ENCODE peak calls at places on chromosomes 5 and 9, in five cellular contexts. One of them, this sample, is unnamed. For H3K4me1, the result is how much of the 10 kb centered on the place peaks cover.

GRCh38 chr9:115262477-115262876 is 144.5 kb upstream of the TNC start:
- DNase-seq in CD4-positive, alpha-beta memory T cell: no peak
- DNase-seq in endodermal cell: no peak
- DNase-seq in tibial artery: no peak
- DNase-seq in uterus: peak
- DNase-seq in this sample: no peak

GRCh38 chr9:33329117-33329563 is 38.8 kb downstream of the NFX1 start:
- DNase-seq in uterus: peak
- DNase-seq in CD4-positive, alpha-beta memory T cell: no peak
- DNase-seq in endodermal cell: no peak
- DNase-seq in tibial artery: peak
- DNase-seq in this sample: no peak

GRCh38 chr5:160471761-160472160 is 50.1 kb downstream of the PTTG1 start:
- DNase-seq in CD4-positive, alpha-beta memory T cell: no peak
- DNase-seq in uterus: no peak
- DNase-seq in endodermal cell: no peak
- DNase-seq in tibial artery: no peak
- DNase-seq in this sample: no peak

GRCh38 chr5:155726267-155726666 is 600.7 kb upstream of the SGCD start:
- DNase-seq in endodermal cell: peak
- DNase-seq in tibial artery: no peak
- DNase-seq in uterus: no peak
- DNase-seq in CD4-positive, alpha-beta memory T cell: no peak
- DNase-seq in this sample: peak

GRCh38 chr5:179374506-179375235 is 29.4 kb upstream of the ADAMTS2 start:
- DNase-seq in uterus: no peak
- DNase-seq in tibial artery: no peak
- DNase-seq in endodermal cell: no peak
- DNase-seq in CD4-positive, alpha-beta memory T cell: no peak
- DNase-seq in this sample: no peak

GRCh38 chr5:103582364-103582763 is 19.8 kb upstream of the NUDT12 start:
- DNase-seq in tibial artery: no peak
- DNase-seq in uterus: no peak
- DNase-seq in endodermal cell: peak
- DNase-seq in CD4-positive, alpha-beta memory T cell: no peak
- DNase-seq in this sample: peak

GRCh38 chr5:15249152-15249551 is 250.8 kb upstream of the FBXL7 start:
- DNase-seq in CD4-positive, alpha-beta memory T cell: no peak
- DNase-seq in endodermal cell: no peak
- DNase-seq in uterus: no peak
- DNase-seq in tibial artery: no peak
- DNase-seq in this sample: no peak

GRCh38 chr5:124806026-124806856 is 59.8 kb upstream of the ZNF608 start:
- DNase-seq in CD4-positive, alpha-beta memory T cell: peak
- DNase-seq in tibial artery: no peak
- DNase-seq in uterus: peak
- DNase-seq in endodermal cell: peak
- DNase-seq in this sample: peak

GRCh38 chr9:126055386-126055785 is 271.2 kb upstream of the MVB12B start:
- DNase-seq in endodermal cell: no peak
- DNase-seq in CD4-positive, alpha-beta memory T cell: no peak
- DNase-seq in tibial artery: no peak
- DNase-seq in uterus: no peak
- DNase-seq in this sample: no peak
- H3K4me1 ChIP-seq in endodermal cell: under half
- H3K4me1 ChIP-seq in CD4-positive, alpha-beta memory T cell: under half
- H3K4me1 ChIP-seq in tibial artery: under half
- H3K4me1 ChIP-seq in uterus: under half
- H3K4me1 ChIP-seq in this sample: under half

GRCh38 chr5:173667702-173668101 is 51.3 kb upstream of the BOD1 start:
- DNase-seq in tibial artery: no peak
- DNase-seq in endodermal cell: no peak
- DNase-seq in CD4-positive, alpha-beta memory T cell: no peak
- DNase-seq in uterus: no peak
- DNase-seq in this sample: no peak
- H3K4me1 ChIP-seq in tibial artery: under half
- H3K4me1 ChIP-seq in endodermal cell: under half
- H3K4me1 ChIP-seq in CD4-positive, alpha-beta memory T cell: under half
- H3K4me1 ChIP-seq in uterus: under half
- H3K4me1 ChIP-seq in this sample: under half

DNA sequence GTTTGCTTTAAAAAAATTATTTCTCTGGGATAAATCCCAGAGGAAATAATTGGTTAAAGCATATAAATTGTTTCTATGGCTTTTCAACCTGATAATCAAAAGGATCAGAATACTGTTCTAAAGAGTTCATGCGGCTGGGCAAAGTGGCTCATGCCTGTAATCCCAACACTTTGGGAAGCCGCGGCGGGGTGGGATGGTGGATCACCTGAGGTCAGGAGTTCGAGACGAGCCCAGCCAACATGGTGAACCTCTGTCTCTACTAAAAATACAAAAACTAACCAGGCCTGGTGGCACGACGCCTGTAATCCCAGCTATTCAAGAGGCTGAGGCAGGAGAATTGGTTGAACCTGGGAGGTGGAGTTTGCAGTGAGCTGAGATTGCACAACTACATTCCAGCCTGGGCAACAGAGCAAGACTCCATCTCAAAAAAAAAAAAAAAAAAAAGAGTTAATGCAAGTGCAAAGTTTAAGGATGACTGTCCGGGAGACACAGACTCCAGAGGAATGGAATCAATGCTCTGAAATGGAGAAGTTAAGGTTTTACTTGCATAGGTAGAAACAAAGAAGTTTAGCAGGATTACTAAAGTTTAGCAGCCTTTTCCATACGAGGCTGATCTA is 16.6 kb upstream of the GRHPR start:
- DNase-seq in endodermal cell: no peak
- DNase-seq in CD4-positive, alpha-beta memory T cell: no peak
- DNase-seq in tibial artery: no peak
- DNase-seq in uterus: no peak
- DNase-seq in this sample: no peak
- H3K4me1 ChIP-seq in endodermal cell: under half
- H3K4me1 ChIP-seq in CD4-positive, alpha-beta memory T cell: under half
- H3K4me1 ChIP-seq in tibial artery: under half
- H3K4me1 ChIP-seq in uterus: under half
- H3K4me1 ChIP-seq in this sample: under half

DNA sequence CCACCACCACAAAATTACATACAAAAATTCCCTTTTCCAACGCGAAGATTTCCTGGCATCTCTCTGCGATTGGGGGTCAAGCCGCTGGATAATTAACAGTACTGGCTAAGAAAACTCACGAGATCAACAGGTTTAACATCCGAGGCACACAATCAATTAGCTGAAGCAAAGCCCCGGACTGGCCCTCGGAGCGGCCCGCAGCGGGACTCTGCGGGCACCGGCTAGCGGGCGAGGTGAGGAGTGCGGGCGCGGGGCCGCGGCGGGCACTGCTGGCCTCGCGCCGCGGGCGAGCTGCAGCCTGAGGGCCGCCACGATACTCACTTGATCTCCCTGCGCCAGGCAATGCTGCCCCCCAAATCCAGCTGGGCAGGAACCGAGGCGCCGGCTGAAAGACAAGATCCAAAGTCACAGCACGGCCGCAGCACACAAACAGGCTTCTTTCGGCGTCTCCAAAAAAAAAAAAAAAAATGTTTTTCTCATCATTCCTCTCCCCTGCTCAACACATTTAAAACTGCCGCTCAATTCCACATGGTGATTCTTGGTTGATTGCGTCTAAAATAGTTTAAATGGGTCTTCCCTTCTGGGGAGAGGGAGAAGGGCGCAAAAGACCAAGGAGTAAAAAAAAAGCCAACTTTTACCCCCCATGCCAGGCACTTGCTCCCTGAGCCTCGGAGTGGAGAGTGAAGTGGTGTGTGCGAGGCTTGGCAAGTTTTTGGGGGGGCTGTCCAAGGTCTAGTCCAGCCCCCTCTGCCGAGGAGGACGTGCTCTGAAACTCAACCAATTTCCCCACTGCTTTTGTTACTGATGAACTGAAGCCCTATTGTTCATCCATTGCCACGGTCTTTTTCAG is 210.1 kb downstream of the MEF2C start:
- DNase-seq in CD4-positive, alpha-beta memory T cell: no peak
- DNase-seq in tibial artery: no peak
- DNase-seq in uterus: no peak
- DNase-seq in endodermal cell: peak
- DNase-seq in this sample: peak
- H3K4me1 ChIP-seq in CD4-positive, alpha-beta memory T cell: under half
- H3K4me1 ChIP-seq in tibial artery: under half
- H3K4me1 ChIP-seq in uterus: under half
- H3K4me1 ChIP-seq in endodermal cell: under half
- H3K4me1 ChIP-seq in this sample: under half

GRCh38 chr9:134383148-134383547 is 56.9 kb downstream of the RXRA start:
- DNase-seq in tibial artery: no peak
- DNase-seq in uterus: no peak
- DNase-seq in CD4-positive, alpha-beta memory T cell: no peak
- DNase-seq in endodermal cell: no peak
- DNase-seq in this sample: no peak

GRCh38 chr9:134384811-134385479 is 58.7 kb downstream of the RXRA start:
- DNase-seq in uterus: no peak
- DNase-seq in endodermal cell: no peak
- DNase-seq in tibial artery: no peak
- DNase-seq in CD4-positive, alpha-beta memory T cell: no peak
- DNase-seq in this sample: peak

GRCh38 chr9:134388289-134388808 is 62.1 kb downstream of the RXRA start:
- DNase-seq in uterus: no peak
- DNase-seq in endodermal cell: no peak
- DNase-seq in tibial artery: no peak
- DNase-seq in CD4-positive, alpha-beta memory T cell: no peak
- DNase-seq in this sample: no peak

GRCh38 chr9:134386951-134387831 is 60.9 kb downstream of the RXRA start:
- DNase-seq in uterus: no peak
- DNase-seq in tibial artery: peak
- DNase-seq in endodermal cell: no peak
- DNase-seq in CD4-positive, alpha-beta memory T cell: no peak
- DNase-seq in this sample: no peak

GRCh38 chr9:134385873-134386370 is 59.7 kb downstream of the RXRA start:
- DNase-seq in tibial artery: no peak
- DNase-seq in endodermal cell: no peak
- DNase-seq in uterus: no peak
- DNase-seq in CD4-positive, alpha-beta memory T cell: no peak
- DNase-seq in this sample: no peak
- H3K4me1 ChIP-seq in tibial artery: under half
- H3K4me1 ChIP-seq in endodermal cell: under half
- H3K4me1 ChIP-seq in uterus: under half
- H3K4me1 ChIP-seq in CD4-positive, alpha-beta memory T cell: under half
- H3K4me1 ChIP-seq in this sample: under half

DNA sequence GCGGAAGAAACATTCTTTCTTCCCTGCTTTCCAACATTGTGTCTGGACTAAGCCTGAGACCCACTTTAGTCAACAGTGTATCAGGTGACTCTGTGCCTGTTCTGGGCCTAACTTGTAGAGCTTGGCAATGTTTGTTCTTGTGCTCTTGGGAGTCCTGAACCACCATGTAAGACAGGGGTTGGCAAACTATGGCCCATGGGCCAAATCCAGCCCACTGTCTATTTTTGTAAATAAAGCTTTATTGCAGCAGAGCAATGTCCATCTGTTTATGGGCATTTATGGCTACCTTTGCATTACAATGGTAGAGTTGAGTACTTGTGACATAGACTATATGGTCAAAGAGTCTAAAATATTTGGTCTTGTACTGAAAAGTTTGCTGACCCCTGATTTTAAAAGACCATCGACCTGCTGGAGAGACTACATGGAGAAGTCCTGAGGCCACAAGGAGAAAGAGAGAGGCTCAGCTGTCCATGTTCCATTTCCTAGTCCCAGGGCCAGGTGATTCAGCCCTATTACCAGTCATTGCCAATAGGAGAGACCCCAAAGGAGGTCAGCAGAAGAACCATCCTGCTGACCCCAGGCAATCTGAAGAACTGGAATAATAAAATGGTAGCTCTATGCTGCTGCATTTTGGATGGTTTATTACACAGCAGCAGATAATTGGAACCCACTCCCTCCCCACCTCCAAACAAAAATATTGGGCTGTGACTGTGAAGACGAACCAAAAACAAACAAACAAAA is 211.3 kb downstream of the AUH start:
- DNase-seq in endodermal cell: no peak
- DNase-seq in tibial artery: no peak
- DNase-seq in uterus: no peak
- DNase-seq in CD4-positive, alpha-beta memory T cell: no peak
- DNase-seq in this sample: no peak
- H3K4me1 ChIP-seq in endodermal cell: under half
- H3K4me1 ChIP-seq in tibial artery: under half
- H3K4me1 ChIP-seq in uterus: under half
- H3K4me1 ChIP-seq in CD4-positive, alpha-beta memory T cell: under half
- H3K4me1 ChIP-seq in this sample: under half

GRCh38 chr5:74409737-74410136 is 230.8 kb downstream of the ENC1 start:
- DNase-seq in tibial artery: no peak
- DNase-seq in CD4-positive, alpha-beta memory T cell: no peak
- DNase-seq in uterus: no peak
- DNase-seq in endodermal cell: no peak
- DNase-seq in this sample: no peak
- H3K4me1 ChIP-seq in tibial artery: under half
- H3K4me1 ChIP-seq in CD4-positive, alpha-beta memory T cell: under half
- H3K4me1 ChIP-seq in uterus: under half
- H3K4me1 ChIP-seq in endodermal cell: under half
- H3K4me1 ChIP-seq in this sample: under half

This sample was measured in neural progenitor cell.